ENCODE peak calls at places on chromosomes 6 and 20, in nine cellular contexts. R is AG04450; L is CD8-positive, alpha-beta T cell; Y is colonic mucosa; M is HL-60; U is hepatocyte; Q is fibroblast of lung; O is transverse colon; D is tibial nerve. F is an unnamed sample.

GRCh38 chr6:42451146-42451594 is 556 bp downstream of the TRERF1 start:
- DNase-seq in R (no peak), L (no peak), Y (no peak), M (no peak), U (no peak), Q (no peak), O (no peak), D (no peak), F (no peak)

GRCh38 chr6:14272111-14273085 is 154.8 kb downstream of the CD83 start:
- DNase-seq in R (no peak), L (no peak), Y (no peak), M (peak), U (no peak), Q (peak), O (no peak), D (no peak), F (no peak)

GRCh38 chr20:10469599-10469998 is 34.5 kb downstream of the SLX4IP start:
- DNase-seq in R (peak), L (no peak), Y (peak), M (no peak), U (peak), Q (peak), O (peak), D (peak), F (no peak)

GRCh38 chr6:167731216-167731615 is 95.5 kb upstream of the AFDN start:
- DNase-seq in R (no peak), L (no peak), Y (no peak), M (no peak), U (no peak), Q (no peak), O (no peak), D (no peak), F (no peak)

GRCh38 chr6:94443701-94444100 is 1024.3 kb upstream of the EPHA7 start:
- DNase-seq in R (no peak), L (no peak), Y (no peak), M (no peak), U (no peak), Q (no peak), O (no peak), D (no peak), F (no peak)

GRCh38 chr6:128046033-128046432 is 145.2 kb upstream of the THEMIS start:
- DNase-seq in R (no peak), L (no peak), Y (no peak), M (no peak), U (no peak), Q (no peak), O (no peak), D (no peak), F (no peak)

GRCh38 chr6:12602951-12603710 is 113.4 kb upstream of the PHACTR1 start:
- DNase-seq in R (no peak), L (no peak), Y (no peak), M (no peak), U (peak), Q (peak), O (peak), D (no peak), F (no peak)

GRCh38 chr6:18861182-18861581 is 474.0 kb downstream of the RNF144B start:
- DNase-seq in R (no peak), L (no peak), Y (no peak), M (no peak), U (no peak), Q (no peak), O (no peak), D (no peak), F (no peak)

GRCh38 chr6:37303891-37304503 is 46.1 kb upstream of the TMEM217 start:
- DNase-seq in R (no peak), L (no peak), Y (no peak), M (no peak), U (peak), Q (peak), O (no peak), D (no peak), F (no peak)

GRCh38 chr6:110755411-110755834 is 59.8 kb downstream of the CDK19 start:
- DNase-seq in R (no peak), L (no peak), Y (no peak), M (no peak), U (peak), Q (peak), O (no peak), D (no peak), F (no peak)

GRCh38 chr6:75906871-75907270 is 157.8 kb downstream of the MYO6 start:
- DNase-seq in R (no peak), L (no peak), Y (no peak), M (no peak), U (peak), Q (no peak), O (no peak), D (no peak), F (no peak)

GRCh38 chr20:19433371-19434316 is 221.2 kb downstream of the SLC24A3 start:
- DNase-seq in R (no peak), L (no peak), Y (no peak), M (no peak), U (no peak), Q (peak), O (no peak), D (no peak), F (no peak)

GRCh38 chr6:154510144-154510905 is at the start of gene CNKSR3:
- DNase-seq in R (peak), L (no peak), Y (peak), M (peak), U (peak), Q (peak), O (peak), D (peak), F (no peak)

GRCh38 chr20:63502671-63503172 is 3.8 kb upstream of the EEF1A2 start:
- DNase-seq in R (no peak), L (no peak), Y (no peak), M (no peak), U (no peak), Q (no peak), O (no peak), D (no peak), F (no peak)

GRCh38 chr6:52511163-52511562 is 65.7 kb downstream of the TRAM2 start:
- DNase-seq in R (no peak), L (no peak), Y (no peak), M (no peak), U (no peak), Q (no peak), O (no peak), D (no peak), F (no peak)

GRCh38 chr20:19697415-19697814 is 60.6 kb upstream of the RIN2 start:
- DNase-seq in R (no peak), L (no peak), Y (no peak), M (no peak), U (no peak), Q (no peak), O (no peak), D (no peak), F (no peak)

DNA sequence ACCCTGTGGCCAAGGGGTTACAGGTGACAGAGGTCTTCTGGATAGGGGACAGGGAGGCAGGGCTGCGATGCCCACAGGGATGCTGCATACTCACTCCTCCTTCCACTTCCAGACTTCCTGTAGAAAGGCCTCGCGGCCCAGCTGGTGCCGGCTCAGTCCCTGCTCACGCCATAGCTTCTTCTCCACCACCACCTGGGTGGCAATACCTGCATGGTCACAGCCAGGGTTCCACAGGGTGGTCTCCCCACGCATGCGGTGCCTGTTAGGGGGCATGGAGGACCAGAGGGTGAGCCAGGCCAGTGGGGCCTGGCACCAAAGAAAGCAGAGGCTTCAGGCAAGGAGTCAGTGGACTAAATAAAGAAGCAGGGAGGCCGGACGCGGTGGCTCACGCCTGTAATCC is 8.3 kb upstream of the VWA7 start:
- DNase-seq in R (no peak), L (no peak), Y (no peak), M (no peak), U (no peak), Q (no peak), O (no peak), D (no peak), F (no peak)
- H3K27ac ChIP-seq in R (no peak), L (no peak), Y (no peak), M (no peak), U (no peak), Q (no peak), O (no peak), D (no peak), F (no peak)

GRCh38 chr20:30286157-30286556 is 971.3 kb upstream of the DEFB115 start:
- DNase-seq in R (no peak), L (no peak), Y (no peak), M (no peak), U (no peak), Q (no peak), O (no peak), D (no peak), F (no peak)
- TF ChIP-seq CTCF in R (no peak), L (no peak), Y (no peak), M (no peak), U (no peak), Q (peak), O (no peak), D (no peak), F (no peak)

GRCh38 chr20:49393803-49394202 is 88.7 kb downstream of the KCNB1 start:
- DNase-seq in R (no peak), L (no peak), Y (no peak), M (no peak), U (no peak), Q (no peak), O (no peak), D (no peak), F (no peak)
- H3K27ac ChIP-seq in R (no peak), L (no peak), Y (no peak), M (no peak), U (no peak), Q (no peak), O (peak), D (no peak), F (no peak)

GRCh38 chr6:32641122-32641521 is 3.9 kb downstream of the HLA-DQA1 start:
- DNase-seq in R (no peak), L (no peak), Y (no peak), M (no peak), U (no peak), Q (no peak), O (no peak), D (no peak), F (no peak)

GRCh38 chr6:32638521-32639219 is 1.5 kb downstream of the HLA-DQA1 start:
- DNase-seq in R (no peak), L (no peak), Y (no peak), M (no peak), U (no peak), Q (no peak), O (no peak), D (no peak), F (no peak)

GRCh38 chr6:32637883-32638282 is 677 bp downstream of the HLA-DQA1 start:
- DNase-seq in R (no peak), L (no peak), Y (no peak), M (no peak), U (no peak), Q (no peak), O (no peak), D (no peak), F (no peak)

GRCh38 chr6:32637219-32637880 is at the start of gene HLA-DQA1:
- DNase-seq in R (no peak), L (no peak), Y (no peak), M (no peak), U (no peak), Q (no peak), O (no peak), D (peak), F (no peak)

GRCh38 chr6:32639440-32640394 is 2.5 kb downstream of the HLA-DQA1 start:
- DNase-seq in R (no peak), L (no peak), Y (no peak), M (no peak), U (no peak), Q (no peak), O (no peak), D (no peak), F (no peak)
- TF ChIP-seq CTCF in R (no peak), L (no peak), Y (no peak), M (no peak), U (no peak), Q (no peak), O (no peak), D (no peak), F (no peak)

F was measured in CD4-positive, alpha-beta T cell.